ENCODE peak calls at places on chromosomes 1 and 21, in five cellular contexts. Y is HCT116, A is H1, N is K562, I is HepG2. E is an unnamed sample.

GRCh38 chr1:43307458-43308158 is 6.8 kb downstream of the TIE1 start:
- DNase-seq in I (no peak), A (no peak), Y (no peak), N (no peak), E (no peak)

GRCh38 chr1:5941671-5942070 is 50.6 kb downstream of the NPHP4 start:
- DNase-seq in Y (no peak), A (no peak), I (no peak), N (no peak), E (no peak)

GRCh38 chr1:94463765-94464330 is 45.7 kb downstream of the ABCD3 start:
- DNase-seq in I (peak), Y (peak), A (no peak), N (peak), E (no peak)

GRCh38 chr1:220176540-220176939 is 82.6 kb downstream of the IARS2 start:
- DNase-seq in N (peak), Y (no peak), A (no peak), I (no peak), E (no peak)

GRCh38 chr1:208409171-208409570 is 165.0 kb upstream of the PLXNA2 start:
- DNase-seq in Y (no peak), A (no peak), N (no peak), I (no peak), E (no peak)

GRCh38 chr1:228323401-228323800 is 83.2 kb downstream of the TRIM11 start:
- DNase-seq in Y (no peak), N (no peak), I (no peak), A (no peak), E (no peak)

GRCh38 chr1:23567996-23568607 is 8.8 kb upstream of the ID3 start:
- DNase-seq in Y (no peak), A (no peak), N (no peak), I (no peak), E (no peak)

GRCh38 chr1:53536606-53537005 is 77.4 kb downstream of the DMRTB1 start:
- DNase-seq in Y (no peak), A (no peak), I (no peak), N (no peak), E (no peak)

GRCh38 chr1:62516600-62516999 is 79.8 kb downstream of the USP1 start:
- DNase-seq in A (no peak), I (peak), N (no peak), Y (no peak), E (no peak)

GRCh38 chr1:176897350-176898236 is 266.9 kb downstream of the ASTN1 start:
- DNase-seq in Y (peak), A (peak), I (peak), N (peak), E (no peak)

GRCh38 chr1:47210666-47211065 is 20.8 kb upstream of the PDZK1IP1 start:
- DNase-seq in I (no peak), N (no peak), Y (no peak), A (no peak), E (no peak)

GRCh38 chr1:116764466-116764896 is 10.3 kb downstream of the CD2 start:
- DNase-seq in N (no peak), Y (no peak), I (no peak), A (no peak), E (peak)

GRCh38 chr21:42171091-42172053 is 47.6 kb upstream of the ABCG1 start:
- DNase-seq in N (peak), Y (peak), A (no peak), I (no peak), E (no peak)

GRCh38 chr1:162144853-162145252 is 75.4 kb downstream of the NOS1AP start:
- DNase-seq in A (no peak), I (peak), Y (peak), N (no peak), E (no peak)

GRCh38 chr1:94549706-94550105 is 8.1 kb upstream of the F3 start:
- DNase-seq in N (no peak), A (no peak), I (no peak), Y (no peak), E (no peak)

GRCh38 chr1:228379165-228379460 is 27.5 kb downstream of the TRIM11 start:
- DNase-seq in Y (no peak), A (no peak), I (no peak), N (no peak), E (no peak)

GRCh38 chr1:98427664-98428063 is 233.9 kb upstream of the SNX7 start:
- DNase-seq in I (no peak), N (no peak), Y (no peak), A (no peak), E (no peak)

GRCh38 chr1:92037400-92037799 is 7.6 kb downstream of the EPHX4 start:
- DNase-seq in N (no peak), A (no peak), I (no peak), Y (no peak), E (no peak)

GRCh38 chr1:102186541-102186940 is 189.8 kb upstream of the OLFM3 start:
- DNase-seq in N (no peak), A (no peak), Y (no peak), I (no peak), E (no peak)

GRCh38 chr1:39910263-39910662 is 8.5 kb upstream of the MYCL start:
- DNase-seq in Y (no peak), I (no peak), A (no peak), N (no peak), E (no peak)

GRCh38 chr1:42886046-42886739 is 39.8 kb downstream of the ZNF691 start:
- DNase-seq in Y (no peak), A (no peak), N (no peak), I (no peak), E (no peak)

GRCh38 chr1:204623365-204623893 is 62.1 kb downstream of the LRRN2 start:
- DNase-seq in N (peak), Y (peak), I (peak), A (no peak), E (no peak)

GRCh38 chr1:39955547-39956539 is 898 bp downstream of the MFSD2A start:
- DNase-seq in I (no peak), Y (peak), N (no peak), A (no peak), E (peak)

GRCh38 chr1:183689770-183690204 is 36.7 kb upstream of the APOBEC4 start:
- DNase-seq in Y (no peak), A (no peak), I (no peak), N (no peak), E (peak)

GRCh38 chr1:26032636-26033357 is 11.2 kb downstream of the EXTL1 start:
- DNase-seq in Y (no peak), N (no peak), A (no peak), I (no peak), E (no peak)

GRCh38 chr1:5646486-5646885 is 345.7 kb downstream of the NPHP4 start:
- DNase-seq in A (no peak), I (peak), N (peak), Y (no peak), E (no peak)

GRCh38 chr1:1101503-1101902 is 14.4 kb downstream of the C1orf159 start:
- DNase-seq in N (no peak), Y (no peak), A (no peak), I (no peak), E (no peak)

GRCh38 chr21:40686526-40686925 is 160.4 kb downstream of the DSCAM start:
- DNase-seq in I (no peak), A (no peak), Y (no peak), N (no peak), E (no peak)

GRCh38 chr1:168243200-168243599 is 17.4 kb downstream of the SFT2D2 start:
- DNase-seq in Y (no peak), A (no peak), N (no peak), I (no peak), E (no peak)

GRCh38 chr1:206723500-206724472 is 39.1 kb downstream of the MAPKAPK2 start:
- DNase-seq in Y (no peak), N (no peak), A (no peak), I (no peak), E (no peak)

GRCh38 chr1:180311011-180311730 is 81.1 kb downstream of the LHX4 start:
- DNase-seq in I (no peak), A (no peak), N (no peak), Y (peak), E (no peak)

GRCh38 chr21:38404134-38404533 is 94.1 kb downstream of the ERG start:
- DNase-seq in Y (no peak), N (no peak), I (no peak), A (no peak), E (no peak)

GRCh38 chr1:115980998-115981993 is 5.0 kb downstream of the SLC22A15 start:
- DNase-seq in N (peak), Y (peak), A (no peak), I (peak), E (no peak)

GRCh38 chr1:170010443-170010842 is 64.1 kb downstream of the KIFAP3 start:
- DNase-seq in A (no peak), N (peak), I (peak), Y (peak), E (no peak)

GRCh38 chr1:4132525-4133308 is 232.6 kb upstream of the C1orf174 start:
- DNase-seq in A (no peak), N (no peak), I (no peak), Y (no peak), E (no peak)

GRCh38 chr1:24605534-24606295 is 37.4 kb upstream of the SRRM1 start:
- DNase-seq in I (peak), N (no peak), Y (no peak), A (no peak), E (no peak)

GRCh38 chr1:24596401-24596880 is 40.6 kb downstream of the NCMAP start:
- DNase-seq in Y (no peak), N (no peak), I (no peak), A (no peak), E (no peak)

GRCh38 chr1:24599265-24599664 is 43.4 kb downstream of the NCMAP start:
- DNase-seq in N (no peak), A (no peak), Y (no peak), I (no peak), E (no peak)

GRCh38 chr1:24606296-24606605 is 36.9 kb upstream of the SRRM1 start:
- DNase-seq in Y (no peak), N (no peak), I (no peak), A (no peak), E (no peak)

DNA sequence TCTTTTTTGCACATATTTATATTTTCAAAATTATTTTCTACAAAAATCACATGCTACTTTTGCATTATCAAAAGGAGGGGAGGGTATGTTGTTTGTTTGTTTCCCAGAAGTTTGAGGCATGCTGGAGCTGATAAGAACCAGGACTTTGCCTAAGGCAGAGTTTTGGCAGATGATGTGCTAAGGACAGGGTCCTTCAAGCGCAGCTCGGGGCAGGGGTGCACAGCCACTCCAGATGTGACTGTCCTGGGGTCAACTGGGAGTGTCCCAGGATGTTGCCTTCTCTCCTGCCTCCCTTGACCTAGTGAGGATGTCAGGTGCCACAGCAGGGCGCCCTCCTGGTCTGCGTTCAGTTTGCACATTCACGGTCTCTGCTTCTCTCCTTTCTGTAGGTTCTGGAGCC is 42.6 kb upstream of the SRRM1 start:
- DNase-seq in A (no peak), I (no peak), Y (no peak), N (no peak), E (no peak)
- TF ChIP-seq SRF in A (no peak), I (no peak), Y (no peak), N (no peak), E (no peak)

DNA sequence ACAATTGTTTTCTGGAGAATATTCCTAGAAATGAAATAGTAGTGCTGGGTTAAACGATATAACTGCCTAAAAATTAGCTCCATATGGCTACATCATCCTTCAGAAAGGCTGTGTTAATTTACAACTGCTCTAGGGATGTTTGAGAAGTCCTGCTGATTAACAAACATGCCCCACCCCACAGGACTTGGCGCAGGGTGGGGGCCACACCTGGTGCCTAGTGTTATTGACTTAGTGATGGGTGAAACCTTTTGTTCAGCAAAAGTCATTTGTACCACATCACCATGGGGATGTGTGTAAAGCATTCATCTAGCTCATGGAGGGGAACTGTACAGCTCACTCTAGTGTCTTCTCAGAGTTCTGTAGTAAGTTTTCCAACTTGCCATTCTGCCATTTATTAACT is 492.8 kb downstream of the CAMTA1 start:
- DNase-seq in N (no peak), Y (no peak), I (no peak), A (no peak), E (no peak)
- TF ChIP-seq SRF in N (no peak), Y (no peak), I (no peak), A (no peak), E (no peak)

GRCh38 chr1:154735801-154736163 is 127.8 kb upstream of the ADAR start:
- DNase-seq in N (no peak), I (no peak), Y (no peak), A (no peak), E (no peak)

GRCh38 chr1:154739654-154740053 is 130.4 kb downstream of the KCNN3 start:
- DNase-seq in A (no peak), N (no peak), I (no peak), Y (no peak), E (no peak)

GRCh38 chr1:154733621-154734020 is 125.6 kb upstream of the ADAR start:
- DNase-seq in Y (no peak), A (no peak), N (no peak), I (no peak), E (no peak)

GRCh38 chr1:154735061-154735800 is 127.2 kb upstream of the ADAR start:
- DNase-seq in Y (no peak), A (no peak), N (no peak), I (no peak), E (no peak)

DNA sequence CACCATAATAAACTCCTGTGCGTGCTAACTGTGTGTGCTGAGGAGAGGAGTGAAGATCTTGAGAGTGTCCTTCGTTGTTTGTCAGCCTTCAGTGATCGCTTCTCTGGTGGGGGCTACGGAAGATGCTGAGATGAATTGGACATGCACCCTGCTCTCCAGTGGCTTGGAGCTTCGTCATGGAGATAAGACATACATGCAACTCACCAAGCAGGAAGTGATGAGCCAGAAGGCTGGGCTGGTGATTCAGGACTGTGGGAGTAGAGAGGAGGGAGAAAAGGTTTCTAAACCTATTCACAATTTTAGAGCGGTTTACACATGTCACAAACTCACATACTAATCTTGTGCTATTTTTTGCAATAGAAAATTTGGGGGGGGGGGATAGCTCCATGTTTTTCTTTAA is 128.9 kb upstream of the ADAR start:
- DNase-seq in I (no peak), A (no peak), Y (no peak), N (peak), E (no peak)
- TF ChIP-seq SRF in I (no peak), A (no peak), Y (no peak), N (no peak), E (no peak)

DNA sequence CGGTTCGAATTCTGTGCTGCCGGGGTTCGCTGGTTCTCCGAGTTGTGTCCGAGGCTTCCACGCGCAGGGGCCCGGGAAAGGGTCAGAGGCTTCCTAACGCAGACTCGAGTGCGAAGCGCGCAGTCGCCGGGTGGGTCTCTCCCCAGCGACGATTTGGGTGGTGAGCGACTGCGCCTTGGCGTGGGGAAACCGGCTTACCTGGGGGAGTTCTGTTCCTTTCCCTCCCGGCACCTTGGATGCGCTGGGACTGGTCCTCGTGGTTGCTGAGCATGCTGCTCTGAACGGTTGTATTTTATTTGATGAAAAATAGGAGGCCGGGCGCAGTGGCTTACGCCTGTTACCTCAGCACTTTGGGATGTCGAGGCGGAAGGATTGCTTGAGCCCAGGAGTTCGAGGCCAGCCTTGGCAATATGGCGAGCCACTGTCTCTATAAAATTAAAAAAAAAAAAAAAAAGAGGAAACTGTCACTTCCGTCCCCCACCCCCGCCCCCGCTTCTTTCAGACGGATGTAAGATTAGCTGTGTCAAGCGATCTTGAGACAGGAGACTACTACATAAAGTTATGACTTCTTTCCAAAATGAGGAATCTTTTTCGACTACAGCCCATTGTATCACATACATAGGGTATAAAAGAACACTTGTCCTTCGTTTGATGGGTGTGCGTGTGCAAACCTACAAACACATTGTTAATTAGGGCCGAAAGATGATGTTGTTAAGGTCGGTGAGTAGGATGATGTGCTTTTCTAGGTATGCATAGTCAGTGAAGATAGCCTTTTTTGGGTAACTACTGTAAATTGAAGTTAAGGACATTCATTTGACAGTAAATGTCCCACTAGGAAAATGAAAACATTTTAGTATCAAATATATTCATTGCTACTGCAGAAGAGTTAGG is at the start of gene CCDC18:
- DNase-seq in Y (peak), I (peak), N (peak), A (no peak), E (peak)
- TF ChIP-seq SRF in Y (no peak), I (no peak), N (peak), A (no peak), E (no peak)

GRCh38 chr21:45835301-45836267 is 146.0 kb upstream of the COL6A1 start:
- DNase-seq in I (no peak), Y (no peak), N (no peak), A (no peak), E (no peak)

GRCh38 chr21:45834026-45834715 is 147.4 kb upstream of the COL6A1 start:
- DNase-seq in I (no peak), N (no peak), A (no peak), Y (no peak), E (no peak)

GRCh38 chr21:45834821-45835293 is 146.7 kb upstream of the COL6A1 start:
- DNase-seq in Y (no peak), I (no peak), N (no peak), A (no peak), E (no peak)

GRCh38 chr21:45831991-45832740 is 149.4 kb upstream of the COL6A1 start:
- DNase-seq in A (no peak), N (no peak), I (no peak), Y (no peak), E (no peak)

DNA sequence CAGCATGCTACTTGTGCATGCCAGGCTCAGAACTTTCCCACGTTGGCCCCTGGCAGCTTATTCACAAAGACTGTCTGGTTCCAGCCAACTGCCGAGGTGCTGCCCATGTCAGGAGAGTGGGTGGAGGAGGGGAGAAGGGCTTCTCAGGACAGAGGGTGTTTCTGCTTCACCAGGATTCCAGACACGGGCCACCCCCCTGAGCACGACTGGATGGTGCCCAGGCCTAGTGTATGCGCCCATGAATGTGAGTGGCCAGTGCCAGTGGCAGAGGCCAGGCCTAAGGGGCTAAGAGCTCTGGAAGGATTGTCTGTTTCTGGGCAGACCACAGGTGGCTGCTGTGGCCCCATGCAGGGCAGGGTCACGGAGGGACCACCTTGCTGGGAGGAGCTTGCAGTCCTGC is 148.1 kb upstream of the COL6A1 start:
- DNase-seq in N (no peak), A (no peak), Y (no peak), I (no peak), E (no peak)
- TF ChIP-seq SRF in N (no peak), A (no peak), Y (no peak), I (no peak), E (no peak)

GRCh38 chr1:209989525-209989924 is 51.5 kb downstream of the SYT14 start:
- DNase-seq in A (no peak), N (no peak), Y (no peak), I (no peak), E (no peak)
- TF ChIP-seq SRF in A (no peak), N (no peak), Y (no peak), I (no peak), E (no peak)

GRCh38 chr1:30684881-30685795 is 38.2 kb downstream of the MATN1 start:
- DNase-seq in I (peak), A (peak), Y (peak), N (peak), E (no peak)
- TF ChIP-seq SRF in I (no peak), A (no peak), Y (no peak), N (no peak), E (no peak)

DNA sequence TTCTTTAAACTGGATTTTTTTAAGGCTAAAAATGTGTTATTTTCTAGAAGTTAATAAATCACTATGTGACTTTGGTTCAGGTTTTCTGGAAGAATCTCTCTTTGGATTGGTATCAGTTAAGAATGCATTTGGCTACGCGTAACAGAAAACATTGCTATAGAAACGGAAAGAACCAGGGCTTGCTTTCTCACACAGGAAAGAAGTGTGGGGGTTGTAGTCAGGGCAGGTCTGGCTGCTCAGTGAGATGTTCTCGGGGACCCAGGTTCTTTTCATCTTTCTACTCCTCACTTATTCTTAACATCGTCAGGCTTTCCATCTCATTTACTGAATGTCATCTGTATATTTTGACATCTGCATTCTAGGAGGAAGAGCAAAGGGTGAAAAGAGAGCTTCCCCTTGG is 191.4 kb downstream of the ZBTB18 start:
- DNase-seq in I (no peak), A (no peak), Y (no peak), N (no peak), E (no peak)
- TF ChIP-seq SRF in I (no peak), A (no peak), Y (no peak), N (no peak), E (no peak)